ENCODE peak calls at places on chromosomes 4 and X, in ten cellular contexts. P is A549; B is activated naive CD8-positive, alpha-beta T cell treated with anti-CD3 and anti-CD28 coated beads, Interleukin-2, amount 50 U/mL, for 24 hours; E is SK-N-MC; C is cardiac fibroblast; H is fibroblast of lung; S is H7; N is ELR; Z is substantia nigra; G is fibroblast of the aortic adventitia. R is an unnamed sample.

GRCh38 chrX:106899841-106900240 is 3.3 kb downstream of the RIPPLY1 start:
- DNase-seq in N (peak; percentile 15), H (no peak), E (no peak), Z (no peak), C (no peak), S (no peak), P (no peak), B (no peak), G (no peak), R (no peak)

GRCh38 chr4:181569553-181569952 is 673.6 kb upstream of the TENM3 start:
- DNase-seq in B (no peak), P (peak; percentile 9), S (peak; percentile 45), H (peak; percentile 57), C (peak; percentile 64), G (peak; percentile 66), E (no peak), Z (no peak), N (peak; percentile 43), R (peak; percentile 7)

GRCh38 chrX:145405012-145405411 is 157.7 kb downstream of the SPANXN1 start:
- DNase-seq in G (peak; percentile 14), H (peak; percentile 3), N (peak; percentile 14), E (peak; percentile 8), S (peak; percentile 20), Z (no peak), P (peak; percentile 24), C (peak; percentile 33), B (peak; percentile 4), R (peak; percentile 4)

GRCh38 chrX:10015711-10016515 is 48.8 kb downstream of the CLDN34 start:
- DNase-seq in P (peak; percentile 40), N (peak; percentile 65), S (peak; percentile 85), Z (peak; percentile 1), E (no peak), B (no peak), H (peak; percentile 44), G (no peak), C (no peak), R (no peak)

GRCh38 chr4:75843596-75843995 is 58.7 kb downstream of the PPEF2 start:
- DNase-seq in G (no peak), P (no peak), H (peak; percentile 30), C (no peak), E (no peak), S (no peak), B (no peak), Z (no peak), N (no peak), R (no peak)

GRCh38 chr4:55808187-55808586 is 11.4 kb upstream of the EXOC1L start:
- DNase-seq in B (no peak), E (no peak), N (no peak), S (no peak), H (no peak), P (no peak), C (no peak), Z (no peak), G (no peak), R (no peak)

GRCh38 chr4:55013431-55013955 is 111.9 kb downstream of the KDR start:
- DNase-seq in G (no peak), P (no peak), N (no peak), B (no peak), S (no peak), E (no peak), H (peak; percentile 21), Z (no peak), C (no peak), R (no peak)

GRCh38 chr4:85555210-85555609 is 80.3 kb downstream of the ARHGAP24 start:
- DNase-seq in P (no peak), H (peak; percentile 7), C (peak; percentile 32), S (no peak), N (no peak), Z (no peak), B (no peak), E (no peak), G (peak; percentile 11), R (no peak)

GRCh38 chr4:2832981-2833670 is 10.5 kb upstream of the ADD1 start:
- DNase-seq in C (no peak), E (no peak), B (no peak), N (no peak), Z (no peak), P (no peak), H (no peak), G (no peak), S (peak; percentile 43), R (no peak)

GRCh38 chrX:71098302-71098701 is 2.7 kb downstream of the FOXO4 start:
- DNase-seq in B (peak; percentile 72), Z (no peak), E (no peak), H (peak; percentile 25), S (peak; percentile 35), N (peak; percentile 55), C (peak; percentile 45), G (peak; percentile 34), P (peak; percentile 55), R (no peak)

GRCh38 chr4:137651128-137651527 is 118.8 kb upstream of the PCDH18 start:
- DNase-seq in P (no peak), Z (no peak), E (no peak), S (no peak), G (no peak), C (peak; percentile 57), N (peak; percentile 75), H (peak; percentile 83), B (no peak), R (no peak)

GRCh38 chr4:36269116-36269515 is 12.3 kb upstream of the DTHD1 start:
- DNase-seq in Z (no peak), S (no peak), N (no peak), P (no peak), H (no peak), G (no peak), E (no peak), B (peak; percentile 26), C (peak; percentile 11), R (no peak)

GRCh38 chr4:123104275-123104674 is 181.9 kb upstream of the NUDT6 start:
- DNase-seq in E (no peak), H (peak; percentile 16), P (no peak), S (no peak), N (no peak), B (no peak), C (peak; percentile 18), Z (no peak), G (peak; percentile 87), R (no peak)

GRCh38 chrX:99572711-99573110 is 837.4 kb downstream of the PCDH19 start:
- DNase-seq in H (no peak), S (no peak), N (no peak), C (no peak), G (no peak), Z (no peak), E (no peak), P (no peak), B (no peak), R (no peak)

GRCh38 chr4:98659106-98659592 is 738 bp upstream of the TSPAN5 start:
- DNase-seq in P (peak; percentile 43), Z (no peak), N (peak; percentile 70), E (no peak), H (peak; percentile 60), S (peak; percentile 64), G (peak; percentile 60), C (peak; percentile 56), B (no peak), R (peak; percentile 46)

GRCh38 chr4:83535945-83536648 is at the start of gene GPAT3:
- DNase-seq in H (no peak), E (no peak), B (peak; percentile 71), Z (no peak), P (peak; percentile 86), G (peak; percentile 62), C (peak; percentile 63), S (peak; percentile 78), N (peak; percentile 80), R (peak; percentile 77)

GRCh38 chr4:112381996-112382692 is 85.0 kb downstream of the ALPK1 start:
- DNase-seq in H (no peak), P (no peak), G (no peak), E (no peak), N (no peak), C (no peak), S (no peak), Z (no peak), B (no peak), R (no peak)

GRCh38 chrX:121349263-121349662 is 301.9 kb downstream of the GLUD2 start:
- DNase-seq in G (no peak), H (no peak), P (no peak), B (no peak), E (no peak), C (no peak), S (no peak), Z (no peak), N (no peak), R (no peak)

GRCh38 chrX:71637848-71638247 is 19.5 kb upstream of the CXCR3 start:
- DNase-seq in Z (no peak), S (no peak), B (no peak), E (no peak), N (peak; percentile 70), H (peak; percentile 36), C (peak; percentile 71), P (no peak), G (peak; percentile 31), R (no peak)

GRCh38 chr4:151436093-151436518 is 27.1 kb downstream of the FHIP1A start:
- DNase-seq in B (no peak), G (peak; percentile 14), Z (no peak), H (peak; percentile 77), S (no peak), N (no peak), C (no peak), P (no peak), E (no peak), R (no peak)

GRCh38 chr4:103105558-103106356 is 6.1 kb upstream of the BDH2 start:
- DNase-seq in E (no peak), B (no peak), P (no peak), H (peak; percentile 29), N (peak; percentile 30), S (no peak), C (peak; percentile 13), Z (no peak), G (no peak), R (no peak)

GRCh38 chrX:31656013-31656412 is 584.2 kb upstream of the FTHL17 start:
- DNase-seq in S (no peak), Z (no peak), P (no peak), G (peak; percentile 2), C (peak; percentile 43), B (no peak), N (peak; percentile 21), H (peak; percentile 53), E (no peak), R (no peak)

GRCh38 chr4:37471971-37472370 is 214.2 kb downstream of the RELL1 start:
- DNase-seq in B (no peak), S (no peak), H (no peak), N (peak; percentile 11), P (peak; percentile 1), G (no peak), Z (no peak), C (no peak), E (no peak), R (no peak)

GRCh38 chr4:70734168-70734954 is 12.6 kb downstream of the RUFY3 start:
- DNase-seq in P (no peak), H (peak; percentile 60), E (no peak), C (peak; percentile 62), B (no peak), Z (no peak), N (peak; percentile 65), G (peak; percentile 63), S (no peak), R (no peak)

GRCh38 chrX:133923113-133923512 is 62.3 kb downstream of the GPC3 start:
- DNase-seq in B (no peak), S (no peak), C (no peak), N (no peak), P (no peak), E (no peak), G (no peak), Z (no peak), H (no peak), R (no peak)

GRCh38 chrX:96407501-96407900 is 277.1 kb upstream of the DIAPH2 start:
- DNase-seq in E (no peak), B (no peak), Z (no peak), P (peak; percentile 81), C (peak; percentile 77), G (peak; percentile 77), S (no peak), N (peak; percentile 31), H (peak; percentile 56), R (no peak)

GRCh38 chr4:83334425-83335241 is at the start of gene HPSE:
- DNase-seq in G (peak; percentile 56), Z (no peak), P (peak; percentile 71), C (peak; percentile 54), H (peak; percentile 59), B (peak; percentile 61), N (peak; percentile 68), E (no peak), S (peak; percentile 93), R (no peak)

GRCh38 chrX:68995386-68995779 is 166.6 kb downstream of the EFNB1 start:
- DNase-seq in S (no peak), Z (no peak), G (no peak), N (no peak), P (no peak), C (no peak), E (no peak), B (no peak), H (no peak), R (no peak)